ENCODE peak calls at places on chromosomes 11 and 22, in five cellular contexts. H is sigmoid colon, D is COLO829, C is kidney, I is AG08396. J is an unnamed sample.

GRCh38 chr11:115660072-115660805 is 156.0 kb upstream of the CADM1 start:
- DNase-seq in C (no peak), D (no peak), I (no peak), H (no peak), J (no peak)

GRCh38 chr11:11960687-11961086 is 47.7 kb downstream of the DKK3 start:
- DNase-seq in C (no peak), H (no peak), I (no peak), D (no peak), J (no peak)

GRCh38 chr11:125224391-125225015 is 60.0 kb downstream of the PKNOX2 start:
- DNase-seq in I (peak; percentile 41), D (peak; percentile 51), C (no peak), H (peak; percentile 68), J (peak; percentile 80)

GRCh38 chr11:57249384-57250319 is 12.6 kb upstream of the APLNR start:
- DNase-seq in I (peak; percentile 63), C (peak; percentile 79), H (peak; percentile 72), D (peak; percentile 68), J (peak; percentile 86)

GRCh38 chr22:44396021-44396726 is 83.4 kb upstream of the SHISAL1 start:
- DNase-seq in C (no peak), I (no peak), D (no peak), H (no peak), J (peak; percentile 64)

GRCh38 chr11:97934572-97935208 is 1086.1 kb upstream of the CNTN5 start:
- DNase-seq in D (no peak), H (no peak), I (no peak), C (no peak), J (no peak)

GRCh38 chr11:952406-953385 is 27.0 kb downstream of the AP2A2 start:
- DNase-seq in I (no peak), C (peak; percentile 73), H (no peak), D (peak; percentile 54), J (no peak)

GRCh38 chr22:22554324-22555284 is 4.5 kb downstream of the PRAME start:
- DNase-seq in I (no peak), D (no peak), C (no peak), H (no peak), J (no peak)

GRCh38 chr11:121082670-121083069 is 18.4 kb upstream of the TECTA start:
- DNase-seq in H (no peak), I (no peak), C (no peak), D (no peak), J (no peak)

GRCh38 chr11:130771708-130772107 is 144.6 kb downstream of the SNX19 start:
- DNase-seq in C (no peak), I (peak; percentile 13), H (no peak), D (no peak), J (no peak)

GRCh38 chr22:45807156-45807915 is 135.7 kb downstream of the ATXN10 start:
- DNase-seq in C (no peak), D (no peak), H (no peak), I (no peak), J (no peak)

GRCh38 chr22:31695423-31695822 is 33.4 kb upstream of the PISD start:
- DNase-seq in I (no peak), H (no peak), C (peak; percentile 18), D (no peak), J (peak; percentile 44)

GRCh38 chr11:106668147-106668546 is 350.1 kb downstream of the GUCY1A2 start:
- DNase-seq in D (no peak), H (no peak), C (no peak), I (no peak), J (no peak)

GRCh38 chr11:94543695-94544581 is at the start of gene FUT4:
- DNase-seq in C (peak; percentile 96), I (peak; percentile 91), H (peak; percentile 93), D (peak; percentile 42), J (peak; percentile 97)

GRCh38 chr11:14644396-14645246 is 1.0 kb downstream of the PDE3B start:
- DNase-seq in D (no peak), H (peak; percentile 68), I (peak; percentile 40), C (peak; percentile 76), J (peak; percentile 83)

GRCh38 chr22:35345808-35346505 is 34.9 kb upstream of the HMOX1 start:
- DNase-seq in H (no peak), I (no peak), C (peak; percentile 66), D (no peak), J (no peak)

GRCh38 chr11:117950320-117950719 is 21.1 kb upstream of the TMPRSS13 start:
- DNase-seq in H (no peak), C (no peak), I (no peak), D (no peak), J (no peak)

GRCh38 chr11:69922015-69922595 is 102.9 kb upstream of the FGF3 start:
- DNase-seq in I (no peak), C (peak; percentile 60), D (no peak), H (no peak), J (peak; percentile 74)

GRCh38 chr11:11311169-11311568 is 41.9 kb downstream of the CSNK2A3 start:
- DNase-seq in C (no peak), D (no peak), I (no peak), H (no peak), J (no peak)

GRCh38 chr11:1475841-1476240 is 10.7 kb downstream of the MOB2 start:
- DNase-seq in C (no peak), I (no peak), D (no peak), H (peak; percentile 59), J (peak; percentile 57)

GRCh38 chr11:85949798-85950197 is 94.6 kb downstream of the CCDC83 start:
- DNase-seq in C (no peak), D (no peak), I (no peak), H (no peak), J (no peak)

GRCh38 chr11:47179655-47179991 is 2.9 kb upstream of the ARFGAP2 start:
- DNase-seq in H (no peak), C (no peak), D (no peak), I (peak; percentile 72), J (no peak)

GRCh38 chr11:19359425-19360000 is 118.8 kb upstream of the E2F8 start:
- DNase-seq in C (no peak), D (no peak), I (peak; percentile 60), H (no peak), J (no peak)

GRCh38 chr11:110003426-110003825 is 89.8 kb upstream of the ZC3H12C start:
- DNase-seq in C (no peak), D (no peak), I (no peak), H (no peak), J (no peak)

GRCh38 chr22:32723632-32724031 is 77.9 kb upstream of the TIMP3 start:
- DNase-seq in C (peak; percentile 94), D (peak; percentile 87), I (peak; percentile 75), H (peak; percentile 85), J (peak; percentile 94)

GRCh38 chr11:111851067-111851466 is 20.3 kb downstream of the ALG9 start:
- DNase-seq in H (no peak), C (no peak), D (no peak), I (no peak), J (no peak)

GRCh38 chr22:23278883-23279675 is 98.8 kb downstream of the BCR start:
- DNase-seq in D (no peak), I (peak; percentile 41), H (no peak), C (no peak), J (no peak)

GRCh38 chr11:120752668-120753067 is 241.1 kb downstream of the GRIK4 start:
- DNase-seq in D (no peak), I (no peak), C (no peak), H (no peak), J (no peak)

GRCh38 chr11:64924910-64925284 is 408 bp downstream of the PPP2R5B start:
- DNase-seq in I (peak; percentile 64), C (no peak), D (no peak), H (peak; percentile 76), J (no peak)

GRCh38 chr11:19435306-19435989 is 194.7 kb upstream of the E2F8 start:
- DNase-seq in D (no peak), I (no peak), H (no peak), C (no peak), J (no peak)

GRCh38 chr11:88482871-88483301 is 145.3 kb upstream of the CTSC start:
- DNase-seq in I (no peak), C (no peak), D (no peak), H (no peak), J (no peak)

GRCh38 chr22:35434061-35434750 is 34.3 kb downstream of the MCM5 start:
- DNase-seq in C (no peak), D (no peak), I (no peak), H (no peak), J (no peak)

GRCh38 chr22:20805972-20806471 is 32.1 kb downstream of the SERPIND1 start:
- DNase-seq in I (no peak), D (no peak), H (no peak), C (no peak), J (no peak)

GRCh38 chr22:19041403-19042074 is 80.7 kb downstream of the DGCR2 start:
- DNase-seq in D (no peak), C (peak; percentile 45), H (peak; percentile 57), I (no peak), J (peak; percentile 66)

GRCh38 chr11:130531061-130531460 is 82.6 kb downstream of the ADAMTS15 start:
- DNase-seq in C (no peak), D (no peak), H (no peak), I (no peak), J (no peak)

GRCh38 chr11:94574193-94574961 is 7.2 kb downstream of the PIWIL4 start:
- DNase-seq in I (peak; percentile 31), D (peak; percentile 68), H (no peak), C (peak; percentile 29), J (no peak)

GRCh38 chr11:106421673-106422292 is 344.3 kb downstream of the AASDHPPT start:
- DNase-seq in H (no peak), C (no peak), I (no peak), D (no peak), J (no peak)